ENCODE peak calls at places on chromosomes 11 and 22, in four cellular contexts. A is left ventricle myocardium inferior, V is IMR-90, Z is BJ. C is an unnamed sample.

GRCh38 chr11:115930276-115930675 is 426.1 kb upstream of the CADM1 start:
- DNase-seq in A (no peak), V (no peak), Z (no peak), C (no peak)

GRCh38 chr11:60891103-60891741 is 15.2 kb downstream of the PRPF19 start:
- DNase-seq in A (no peak), V (peak; percentile 23), Z (no peak), C (no peak)

GRCh38 chr11:12599408-12600143 is 74.6 kb upstream of the TEAD1 start:
- DNase-seq in A (peak; percentile 33), V (no peak), Z (no peak), C (no peak)

GRCh38 chr11:66973956-66974585 is 1.0 kb upstream of the C11orf86 start:
- DNase-seq in A (no peak), V (no peak), Z (no peak), C (no peak)

GRCh38 chr11:112697371-112697770 is 263.8 kb upstream of the NCAM1 start:
- DNase-seq in A (no peak), V (no peak), Z (no peak), C (no peak)

GRCh38 chr11:23509821-23510220 is 649.5 kb upstream of the CCDC179 start:
- DNase-seq in A (no peak), V (no peak), Z (no peak), C (no peak)

GRCh38 chr11:117392001-117392690 is 64.5 kb downstream of the CEP164 start:
- DNase-seq in A (no peak), V (no peak), Z (no peak), C (no peak)

GRCh38 chr11:119780264-119780953 is 51.4 kb upstream of the NECTIN1 start:
- DNase-seq in A (no peak), V (no peak), Z (no peak), C (no peak)

GRCh38 chr22:48319321-48320047 is 1508.2 kb downstream of the BRD1 start:
- DNase-seq in A (no peak), V (no peak), Z (no peak), C (no peak)

GRCh38 chr22:19791894-19792293 is 31.3 kb downstream of the TBX1 start:
- DNase-seq in A (no peak), V (no peak), Z (no peak), C (no peak)

GRCh38 chr11:77473801-77474508 is at the start of gene PAK1:
- DNase-seq in A (peak; percentile 76), V (peak; percentile 86), Z (no peak), C (peak; percentile 4)

GRCh38 chr22:20885557-20886323 is 26.9 kb downstream of the SNAP29 start:
- DNase-seq in A (peak; percentile 75), V (peak; percentile 82), Z (peak; percentile 12), C (peak; percentile 59)

GRCh38 chr11:17786824-17787525 is 52.4 kb downstream of the KCNC1 start:
- DNase-seq in A (no peak), V (peak; percentile 96), Z (peak; percentile 35), C (peak; percentile 24)

GRCh38 chr22:46352691-46353386 is 17.3 kb downstream of the TRMU start:
- DNase-seq in A (peak; percentile 73), V (peak; percentile 26), Z (no peak), C (no peak)

GRCh38 chr11:36478700-36479329 is 31.3 kb downstream of the TRAF6 start:
- DNase-seq in A (no peak), V (peak; percentile 59), Z (no peak), C (no peak)

GRCh38 chr22:47705350-47705749 is 942.9 kb downstream of the TBC1D22A start:
- DNase-seq in A (no peak), V (no peak), Z (no peak), C (no peak)

GRCh38 chr11:121063728-121064127 is 37.3 kb upstream of the TECTA start:
- DNase-seq in A (no peak), V (no peak), Z (no peak), C (no peak)

GRCh38 chr11:75450826-75451783 is 18.1 kb upstream of the KLHL35 start:
- DNase-seq in A (no peak), V (no peak), Z (no peak), C (no peak)

GRCh38 chr11:79122759-79123158 is 318.1 kb downstream of the TENM4 start:
- DNase-seq in A (no peak), V (no peak), Z (no peak), C (no peak)

GRCh38 chr11:36389811-36390210 is 93.7 kb downstream of the PRR5L start:
- DNase-seq in A (no peak), V (peak; percentile 25), Z (no peak), C (no peak)

GRCh38 chr11:120399312-120399711 is 63.1 kb downstream of the ARHGEF12 start:
- DNase-seq in A (no peak), V (no peak), Z (no peak), C (no peak)

GRCh38 chr11:111886844-111887243 is 7.5 kb downstream of the CFAP68 start:
- DNase-seq in A (no peak), V (no peak), Z (no peak), C (no peak)

GRCh38 chr11:118289411-118289810 is 15.1 kb upstream of the CD3E start:
- DNase-seq in A (no peak), V (no peak), Z (no peak), C (no peak)

GRCh38 chr11:16293204-16293681 is 63.1 kb downstream of the SOX6 start:
- DNase-seq in A (no peak), V (peak; percentile 76), Z (peak; percentile 14), C (no peak)

GRCh38 chr11:72969894-72970335 is 155.7 kb downstream of the ATG16L2 start:
- DNase-seq in A (no peak), V (peak; percentile 88), Z (peak; percentile 77), C (peak; percentile 48)

GRCh38 chr22:50548046-50548912 is 2.6 kb downstream of the KLHDC7B start:
- DNase-seq in A (no peak), V (no peak), Z (no peak), C (no peak)

GRCh38 chr11:76810151-76810853 is 27.1 kb downstream of the TSKU start:
- DNase-seq in A (no peak), V (no peak), Z (no peak), C (no peak)

GRCh38 chr11:118841469-118842222 is 42.0 kb upstream of the CXCR5 start:
- DNase-seq in A (no peak), V (no peak), Z (no peak), C (no peak)

GRCh38 chr22:31212783-31213626 is 907 bp downstream of the LIMK2 start:
- DNase-seq in A (no peak), V (no peak), Z (no peak), C (no peak)

GRCh38 chr11:112225753-112226061 is 521 bp upstream of the PTS start:
- DNase-seq in A (no peak), V (peak; percentile 71), Z (no peak), C (no peak)

GRCh38 chr22:27820896-27821866 is 19.6 kb upstream of the MN1 start:
- DNase-seq in A (no peak), V (no peak), Z (no peak), C (no peak)

GRCh38 chr22:46671824-46672432 is 51.7 kb downstream of the GRAMD4 start:
- DNase-seq in A (no peak), V (no peak), Z (no peak), C (no peak)

GRCh38 chr11:123475478-123475877 is 45.4 kb downstream of the GRAMD1B start:
- DNase-seq in A (no peak), V (peak; percentile 57), Z (no peak), C (no peak)

GRCh38 chr11:1161410-1162152 is 3.8 kb downstream of the MUC5AC start:
- DNase-seq in A (peak; percentile 12), V (no peak), Z (no peak), C (no peak)

GRCh38 chr11:116927163-116927772 is 89.8 kb upstream of the APOA1 start:
- DNase-seq in A (no peak), V (no peak), Z (no peak), C (no peak)

GRCh38 chr11:7643323-7643722 is 30.0 kb downstream of the CYB5R2 start:
- DNase-seq in A (no peak), V (no peak), Z (no peak), C (no peak)

GRCh38 chr11:122661182-122661945 is 5.8 kb downstream of the UBASH3B start:
- DNase-seq in A (no peak), V (peak; percentile 83), Z (peak; percentile 74), C (peak; percentile 67)

GRCh38 chr11:14118047-14118446 is 155.5 kb downstream of the SPON1 start:
- DNase-seq in A (no peak), V (no peak), Z (no peak), C (no peak)

GRCh38 chr11:119982517-119983239 is 155.2 kb downstream of the TRIM29 start:
- DNase-seq in A (no peak), V (no peak), Z (no peak), C (no peak)

GRCh38 chr11:10752486-10752885 is 1.4 kb downstream of the CTR9 start:
- DNase-seq in A (no peak), V (no peak), Z (no peak), C (no peak)

GRCh38 chr11:10752061-10752460 is 1.0 kb downstream of the CTR9 start:
- DNase-seq in A (no peak), V (no peak), Z (no peak), C (no peak)

GRCh38 chr11:10749476-10749875 is 1.6 kb upstream of the CTR9 start:
- DNase-seq in A (no peak), V (no peak), Z (no peak), C (no peak)

GRCh38 chr11:10751581-10751940 is 515 bp downstream of the CTR9 start:
- DNase-seq in A (no peak), V (no peak), Z (no peak), C (no peak)

GRCh38 chr11:10750838-10751580 is at the start of gene CTR9:
- DNase-seq in A (peak; percentile 94), V (peak; percentile 90), Z (peak; percentile 63), C (peak; percentile 65)
- TF ChIP-seq CTCF in A (peak; percentile 34), V (peak; percentile 37), Z (peak; percentile 58), C (peak; percentile 29)

GRCh38 chr11:88355887-88356286 is 18.4 kb upstream of the CTSC start:
- DNase-seq in A (no peak), V (no peak), Z (no peak), C (no peak)
- TF ChIP-seq CTCF in A (no peak), V (no peak), Z (no peak), C (no peak)

GRCh38 chr22:35231585-35232084 is 25.7 kb upstream of the HMGXB4 start:
- DNase-seq in A (peak; percentile 33), V (peak; percentile 55), Z (no peak), C (peak; percentile 5)
- TF ChIP-seq CTCF in A (peak; percentile 80), V (peak; percentile 75), Z (peak; percentile 95), C (peak; percentile 91)

GRCh38 chr11:103067118-103067517 is 24.8 kb downstream of the DCUN1D5 start:
- DNase-seq in A (no peak), V (no peak), Z (no peak), C (no peak)

GRCh38 chr11:103061656-103062055 is 30.3 kb downstream of the DCUN1D5 start:
- DNase-seq in A (no peak), V (no peak), Z (no peak), C (no peak)
- TF ChIP-seq CTCF in A (no peak), V (no peak), Z (no peak), C (no peak)

GRCh38 chr22:26170112-26170492 is 840 bp downstream of the SEZ6L start:
- DNase-seq in A (no peak), V (no peak), Z (no peak), C (no peak)

GRCh38 chr22:26170795-26171194 is 1.5 kb downstream of the SEZ6L start:
- DNase-seq in A (peak; percentile 13), V (no peak), Z (no peak), C (no peak)

GRCh38 chr22:26169312-26170111 is at the start of gene SEZ6L:
- DNase-seq in A (peak; percentile 22), V (no peak), Z (no peak), C (no peak)

GRCh38 chr22:26172389-26172990 is 3.2 kb downstream of the SEZ6L start:
- DNase-seq in A (no peak), V (peak; percentile 4), Z (no peak), C (no peak)

GRCh38 chr22:26174280-26174679 is 5.0 kb downstream of the SEZ6L start:
- DNase-seq in A (no peak), V (no peak), Z (no peak), C (no peak)
- TF ChIP-seq CTCF in A (no peak), V (no peak), Z (peak; percentile 26), C (no peak)